ENCODE peak calls at places on chromosomes 16 and 17, in eight cellular contexts. One of them, this sample, is unnamed.

GRCh38 chr17:77831497-77832179 is 126.9 kb upstream of the TNRC6C start:
- DNase-seq in left lobe of liver: no peak
- DNase-seq in effector memory CD4-positive, alpha-beta T cell: no peak
- DNase-seq in RPMI7951: peak; percentile 36
- DNase-seq in cerebellar nuclear complex: no peak
- DNase-seq in neural progenitor cell: peak; percentile 49
- DNase-seq in kidney glomerular epithelial cell: peak; percentile 67
- DNase-seq in CD4-positive, alpha-beta T cell: peak; percentile 23
- DNase-seq in this sample: no peak

GRCh38 chr17:556431-556995 is 158.1 kb downstream of the VPS53 start:
- DNase-seq in left lobe of liver: no peak
- DNase-seq in effector memory CD4-positive, alpha-beta T cell: no peak
- DNase-seq in RPMI7951: no peak
- DNase-seq in cerebellar nuclear complex: no peak
- DNase-seq in neural progenitor cell: peak; percentile 3
- DNase-seq in kidney glomerular epithelial cell: no peak
- DNase-seq in CD4-positive, alpha-beta T cell: no peak
- DNase-seq in this sample: no peak

GRCh38 chr17:67421869-67422273 is 44.8 kb downstream of the PITPNC1 start:
- DNase-seq in left lobe of liver: peak; percentile 36
- DNase-seq in effector memory CD4-positive, alpha-beta T cell: peak; percentile 41
- DNase-seq in RPMI7951: peak; percentile 96
- DNase-seq in cerebellar nuclear complex: no peak
- DNase-seq in neural progenitor cell: no peak
- DNase-seq in kidney glomerular epithelial cell: peak; percentile 88
- DNase-seq in CD4-positive, alpha-beta T cell: no peak
- DNase-seq in this sample: no peak

GRCh38 chr16:65832679-65833078 is 533.8 kb upstream of the CDH5 start:
- DNase-seq in left lobe of liver: no peak
- DNase-seq in effector memory CD4-positive, alpha-beta T cell: no peak
- DNase-seq in RPMI7951: no peak
- DNase-seq in cerebellar nuclear complex: no peak
- DNase-seq in neural progenitor cell: no peak
- DNase-seq in kidney glomerular epithelial cell: no peak
- DNase-seq in CD4-positive, alpha-beta T cell: no peak
- DNase-seq in this sample: no peak

GRCh38 chr16:17343729-17344128 is 127.0 kb downstream of the XYLT1 start:
- DNase-seq in left lobe of liver: no peak
- DNase-seq in effector memory CD4-positive, alpha-beta T cell: no peak
- DNase-seq in RPMI7951: no peak
- DNase-seq in cerebellar nuclear complex: no peak
- DNase-seq in neural progenitor cell: no peak
- DNase-seq in kidney glomerular epithelial cell: no peak
- DNase-seq in CD4-positive, alpha-beta T cell: no peak
- DNase-seq in this sample: no peak

GRCh38 chr17:83055911-83056582 is 23.4 kb upstream of the METRNL start:
- DNase-seq in left lobe of liver: peak; percentile 33
- DNase-seq in effector memory CD4-positive, alpha-beta T cell: no peak
- DNase-seq in RPMI7951: peak; percentile 80
- DNase-seq in cerebellar nuclear complex: no peak
- DNase-seq in neural progenitor cell: peak; percentile 1
- DNase-seq in kidney glomerular epithelial cell: peak; percentile 91
- DNase-seq in CD4-positive, alpha-beta T cell: no peak
- DNase-seq in this sample: no peak

GRCh38 chr16:57617604-57618111 is 10.8 kb upstream of the ADGRG1 start:
- DNase-seq in left lobe of liver: no peak
- DNase-seq in effector memory CD4-positive, alpha-beta T cell: no peak
- DNase-seq in RPMI7951: no peak
- DNase-seq in cerebellar nuclear complex: no peak
- DNase-seq in neural progenitor cell: no peak
- DNase-seq in kidney glomerular epithelial cell: no peak
- DNase-seq in CD4-positive, alpha-beta T cell: peak; percentile 30
- DNase-seq in this sample: no peak

GRCh38 chr17:43171761-43172487 is 910 bp downstream of the NBR1 start:
- DNase-seq in left lobe of liver: no peak
- DNase-seq in effector memory CD4-positive, alpha-beta T cell: no peak
- DNase-seq in RPMI7951: peak; percentile 83
- DNase-seq in cerebellar nuclear complex: no peak
- DNase-seq in neural progenitor cell: peak; percentile 8
- DNase-seq in kidney glomerular epithelial cell: peak; percentile 98
- DNase-seq in CD4-positive, alpha-beta T cell: no peak
- DNase-seq in this sample: no peak

GRCh38 chr17:82400830-82401229 is 17.3 kb upstream of the HEXD start:
- DNase-seq in left lobe of liver: no peak
- DNase-seq in effector memory CD4-positive, alpha-beta T cell: peak; percentile 36
- DNase-seq in RPMI7951: no peak
- DNase-seq in cerebellar nuclear complex: no peak
- DNase-seq in neural progenitor cell: no peak
- DNase-seq in kidney glomerular epithelial cell: no peak
- DNase-seq in CD4-positive, alpha-beta T cell: peak; percentile 60
- DNase-seq in this sample: no peak

GRCh38 chr17:42087736-42088705 is 10.3 kb downstream of the ZNF385C start:
- DNase-seq in left lobe of liver: no peak
- DNase-seq in effector memory CD4-positive, alpha-beta T cell: no peak
- DNase-seq in RPMI7951: no peak
- DNase-seq in cerebellar nuclear complex: no peak
- DNase-seq in neural progenitor cell: no peak
- DNase-seq in kidney glomerular epithelial cell: no peak
- DNase-seq in CD4-positive, alpha-beta T cell: no peak
- DNase-seq in this sample: no peak

GRCh38 chr16:89120921-89121351 is 27.3 kb downstream of the ACSF3 start:
- DNase-seq in left lobe of liver: no peak
- DNase-seq in effector memory CD4-positive, alpha-beta T cell: no peak
- DNase-seq in RPMI7951: no peak
- DNase-seq in cerebellar nuclear complex: no peak
- DNase-seq in neural progenitor cell: no peak
- DNase-seq in kidney glomerular epithelial cell: no peak
- DNase-seq in CD4-positive, alpha-beta T cell: no peak
- DNase-seq in this sample: no peak

GRCh38 chr17:9987779-9988585 is 82.9 kb upstream of the RCVRN start:
- DNase-seq in left lobe of liver: no peak
- DNase-seq in effector memory CD4-positive, alpha-beta T cell: no peak
- DNase-seq in RPMI7951: peak; percentile 25
- DNase-seq in cerebellar nuclear complex: no peak
- DNase-seq in neural progenitor cell: peak; percentile 59
- DNase-seq in kidney glomerular epithelial cell: no peak
- DNase-seq in CD4-positive, alpha-beta T cell: no peak
- DNase-seq in this sample: no peak

GRCh38 chr16:73126453-73126853 is 78.5 kb upstream of the ZFHX3 start:
- DNase-seq in left lobe of liver: peak; percentile 59
- DNase-seq in effector memory CD4-positive, alpha-beta T cell: no peak
- DNase-seq in RPMI7951: no peak
- DNase-seq in cerebellar nuclear complex: no peak
- DNase-seq in neural progenitor cell: no peak
- DNase-seq in kidney glomerular epithelial cell: no peak
- DNase-seq in CD4-positive, alpha-beta T cell: no peak
- DNase-seq in this sample: no peak

GRCh38 chr16:68652659-68653058 is 7.5 kb downstream of the CDH3 start:
- DNase-seq in left lobe of liver: no peak
- DNase-seq in effector memory CD4-positive, alpha-beta T cell: no peak
- DNase-seq in RPMI7951: no peak
- DNase-seq in cerebellar nuclear complex: no peak
- DNase-seq in neural progenitor cell: no peak
- DNase-seq in kidney glomerular epithelial cell: no peak
- DNase-seq in CD4-positive, alpha-beta T cell: no peak
- DNase-seq in this sample: no peak

GRCh38 chr17:79276824-79277223 is 202.2 kb downstream of the ENGASE start:
- DNase-seq in left lobe of liver: no peak
- DNase-seq in effector memory CD4-positive, alpha-beta T cell: no peak
- DNase-seq in RPMI7951: no peak
- DNase-seq in cerebellar nuclear complex: peak; percentile 38
- DNase-seq in neural progenitor cell: no peak
- DNase-seq in kidney glomerular epithelial cell: no peak
- DNase-seq in CD4-positive, alpha-beta T cell: no peak
- DNase-seq in this sample: no peak

GRCh38 chr16:11165894-11166665 is 89.9 kb downstream of the SOCS1 start:
- DNase-seq in left lobe of liver: no peak
- DNase-seq in effector memory CD4-positive, alpha-beta T cell: no peak
- DNase-seq in RPMI7951: no peak
- DNase-seq in cerebellar nuclear complex: no peak
- DNase-seq in neural progenitor cell: no peak
- DNase-seq in kidney glomerular epithelial cell: no peak
- DNase-seq in CD4-positive, alpha-beta T cell: no peak
- DNase-seq in this sample: no peak

GRCh38 chr17:65553646-65554567 is 7.5 kb downstream of the AXIN2 start:
- DNase-seq in left lobe of liver: peak; percentile 83
- DNase-seq in effector memory CD4-positive, alpha-beta T cell: no peak
- DNase-seq in RPMI7951: peak; percentile 47
- DNase-seq in cerebellar nuclear complex: no peak
- DNase-seq in neural progenitor cell: peak; percentile 27
- DNase-seq in kidney glomerular epithelial cell: no peak
- DNase-seq in CD4-positive, alpha-beta T cell: no peak
- DNase-seq in this sample: no peak

GRCh38 chr17:82320956-82321927 is 3.8 kb upstream of the CD7 start:
- DNase-seq in left lobe of liver: no peak
- DNase-seq in effector memory CD4-positive, alpha-beta T cell: peak; percentile 67
- DNase-seq in RPMI7951: peak; percentile 27
- DNase-seq in cerebellar nuclear complex: no peak
- DNase-seq in neural progenitor cell: peak; percentile 63
- DNase-seq in kidney glomerular epithelial cell: no peak
- DNase-seq in CD4-positive, alpha-beta T cell: peak; percentile 71
- DNase-seq in this sample: peak; percentile 71

GRCh38 chr17:17403899-17404576 is 72.8 kb upstream of the MED9 start:
- DNase-seq in left lobe of liver: no peak
- DNase-seq in effector memory CD4-positive, alpha-beta T cell: peak; percentile 16
- DNase-seq in RPMI7951: no peak
- DNase-seq in cerebellar nuclear complex: no peak
- DNase-seq in neural progenitor cell: no peak
- DNase-seq in kidney glomerular epithelial cell: no peak
- DNase-seq in CD4-positive, alpha-beta T cell: peak; percentile 69
- DNase-seq in this sample: peak; percentile 27

GRCh38 chr17:3448059-3448630 is 14.5 kb upstream of the OR1E2 start:
- DNase-seq in left lobe of liver: no peak
- DNase-seq in effector memory CD4-positive, alpha-beta T cell: no peak
- DNase-seq in RPMI7951: no peak
- DNase-seq in cerebellar nuclear complex: no peak
- DNase-seq in neural progenitor cell: no peak
- DNase-seq in kidney glomerular epithelial cell: no peak
- DNase-seq in CD4-positive, alpha-beta T cell: no peak
- DNase-seq in this sample: no peak

GRCh38 chr16:85148959-85149358 is 36.7 kb upstream of the CIBAR2 start:
- DNase-seq in left lobe of liver: no peak
- DNase-seq in effector memory CD4-positive, alpha-beta T cell: no peak
- DNase-seq in RPMI7951: no peak
- DNase-seq in cerebellar nuclear complex: no peak
- DNase-seq in neural progenitor cell: no peak
- DNase-seq in kidney glomerular epithelial cell: no peak
- DNase-seq in CD4-positive, alpha-beta T cell: no peak
- DNase-seq in this sample: no peak

GRCh38 chr16:65846210-65846602 is 520.3 kb upstream of the CDH5 start:
- DNase-seq in left lobe of liver: no peak
- DNase-seq in effector memory CD4-positive, alpha-beta T cell: no peak
- DNase-seq in RPMI7951: peak; percentile 56
- DNase-seq in cerebellar nuclear complex: no peak
- DNase-seq in neural progenitor cell: no peak
- DNase-seq in kidney glomerular epithelial cell: no peak
- DNase-seq in CD4-positive, alpha-beta T cell: no peak
- DNase-seq in this sample: no peak

This sample was measured in T-helper 17 cell.